ENCODE peak calls at places on chromosome 3, in five cellular contexts. S, U, Q, P and O are unnamed samples.

GRCh38 chr3:63819151-63819398 is at the start of gene C3orf49:
- DNase-seq in S (no peak), U (no peak), P (no peak), Q (no peak), O (no peak)

GRCh38 chr3:31450345-31450744 is 82.4 kb upstream of the STT3B start:
- DNase-seq in U (no peak), Q (no peak), P (no peak), S (no peak), O (no peak)

GRCh38 chr3:117885046-117885445 is 1149.6 kb downstream of the IGSF11 start:
- DNase-seq in P (no peak), U (no peak), Q (no peak), S (no peak), O (no peak)

GRCh38 chr3:88150771-88151170 is 1.0 kb downstream of the C3orf38 start:
- DNase-seq in P (no peak), S (no peak), Q (no peak), U (no peak), O (no peak)

GRCh38 chr3:43871627-43872245 is 181.0 kb downstream of the ABHD5 start:
- DNase-seq in Q (no peak), P (no peak), S (peak), U (no peak), O (no peak)

GRCh38 chr3:139473155-139473771 is 3.1 kb downstream of the RBP2 start:
- DNase-seq in P (no peak), U (no peak), Q (no peak), S (no peak), O (no peak)

GRCh38 chr3:16399473-16399872 is 114.0 kb downstream of the RFTN1 start:
- DNase-seq in Q (peak), P (no peak), U (no peak), S (no peak), O (peak)

GRCh38 chr3:125129512-125129962 is 73.7 kb upstream of the HEG1 start:
- DNase-seq in Q (peak), U (peak), P (no peak), S (no peak), O (no peak)

GRCh38 chr3:33063651-33064051 is 33.3 kb downstream of the GLB1 start:
- DNase-seq in Q (no peak), U (no peak), S (no peak), P (no peak), O (no peak)

GRCh38 chr3:58575986-58576652 is 1.1 kb downstream of the FAM107A start:
- DNase-seq in Q (no peak), U (no peak), P (no peak), S (no peak), O (no peak)

GRCh38 chr3:66481071-66482001 is 19.5 kb downstream of the LRIG1 start:
- DNase-seq in P (no peak), U (peak), Q (no peak), S (no peak), O (no peak)

GRCh38 chr3:146598486-146598885 is 6.7 kb downstream of the PLSCR5 start:
- DNase-seq in P (no peak), S (no peak), U (no peak), Q (no peak), O (no peak)

GRCh38 chr3:113279686-113280085 is 68.3 kb downstream of the BOC start:
- DNase-seq in U (no peak), P (no peak), S (no peak), Q (no peak), O (no peak)

GRCh38 chr3:168885028-168885427 is 778.5 kb downstream of the MECOM start:
- DNase-seq in U (no peak), Q (no peak), P (no peak), S (no peak), O (no peak)

GRCh38 chr3:120095226-120096165 is 1.2 kb upstream of the GSK3B start:
- DNase-seq in U (peak), Q (peak), S (peak), P (peak), O (peak)

GRCh38 chr3:131004603-131005002 is 22.0 kb downstream of the ASTE1 start:
- DNase-seq in P (no peak), S (no peak), U (no peak), Q (no peak), O (no peak)

GRCh38 chr3:149235599-149236424 is 14.2 kb upstream of the CP start:
- DNase-seq in U (no peak), P (no peak), Q (no peak), S (no peak), O (no peak)

GRCh38 chr3:111730143-111730542 is 128.9 kb upstream of the PHLDB2 start:
- DNase-seq in U (no peak), P (no peak), Q (no peak), S (no peak), O (no peak)

GRCh38 chr3:187841552-187841951 is 96.3 kb upstream of the BCL6 start:
- DNase-seq in P (no peak), S (no peak), Q (no peak), U (no peak), O (no peak)

GRCh38 chr3:145243875-145244274 is 917.1 kb downstream of the PLOD2 start:
- DNase-seq in P (no peak), Q (no peak), S (no peak), U (no peak), O (no peak)

GRCh38 chr3:64133272-64133671 is 92.0 kb downstream of the PRICKLE2 start:
- DNase-seq in U (no peak), P (no peak), S (no peak), Q (no peak), O (no peak)

GRCh38 chr3:115512565-115513410 is 110.5 kb upstream of the GAP43 start:
- DNase-seq in P (peak), S (no peak), U (no peak), Q (no peak), O (peak)

GRCh38 chr3:126053513-126053912 is 30.4 kb downstream of the SLC41A3 start:
- DNase-seq in U (no peak), S (peak), Q (no peak), P (no peak), O (no peak)

GRCh38 chr3:10392906-10393461 is 72.1 kb upstream of the SEC13 start:
- DNase-seq in Q (no peak), U (no peak), S (no peak), P (no peak), O (no peak)

GRCh38 chr3:10198761-10199688 is 34.3 kb downstream of the IRAK2 start:
- DNase-seq in Q (no peak), P (no peak), U (peak), S (no peak), O (no peak)

GRCh38 chr3:107661447-107662108 is 138.8 kb downstream of the BBX start:
- DNase-seq in P (no peak), Q (no peak), S (no peak), U (no peak), O (no peak)

GRCh38 chr3:124812291-124813265 is 74.6 kb downstream of the ITGB5 start:
- DNase-seq in U (peak), P (no peak), S (peak), Q (peak), O (peak)

GRCh38 chr3:48414376-48415250 is 15.3 kb downstream of the PLXNB1 start:
- DNase-seq in S (no peak), Q (peak), U (no peak), P (no peak), O (peak)

GRCh38 chr3:57087361-57088092 is 27.1 kb downstream of the SPATA12 start:
- DNase-seq in U (no peak), Q (no peak), S (no peak), P (no peak), O (no peak)

GRCh38 chr3:133662256-133662773 is 574 bp upstream of the TOPBP1 start:
- DNase-seq in U (peak), Q (no peak), S (no peak), P (peak), O (no peak)

GRCh38 chr3:135166266-135166825 is 371.3 kb downstream of the EPHB1 start:
- DNase-seq in S (no peak), P (no peak), Q (no peak), U (no peak), O (no peak)

GRCh38 chr3:72727207-72727606 is 121.0 kb downstream of the SHQ1 start:
- DNase-seq in Q (no peak), S (no peak), P (peak), U (no peak), O (no peak)

GRCh38 chr3:186287723-186288122 is 74.3 kb downstream of the DGKG start:
- DNase-seq in P (no peak), U (no peak), Q (no peak), S (no peak), O (no peak)

GRCh38 chr3:165854696-165855095 is 17.5 kb upstream of the BCHE start:
- DNase-seq in S (no peak), Q (no peak), U (no peak), P (no peak), O (no peak)

DNA sequence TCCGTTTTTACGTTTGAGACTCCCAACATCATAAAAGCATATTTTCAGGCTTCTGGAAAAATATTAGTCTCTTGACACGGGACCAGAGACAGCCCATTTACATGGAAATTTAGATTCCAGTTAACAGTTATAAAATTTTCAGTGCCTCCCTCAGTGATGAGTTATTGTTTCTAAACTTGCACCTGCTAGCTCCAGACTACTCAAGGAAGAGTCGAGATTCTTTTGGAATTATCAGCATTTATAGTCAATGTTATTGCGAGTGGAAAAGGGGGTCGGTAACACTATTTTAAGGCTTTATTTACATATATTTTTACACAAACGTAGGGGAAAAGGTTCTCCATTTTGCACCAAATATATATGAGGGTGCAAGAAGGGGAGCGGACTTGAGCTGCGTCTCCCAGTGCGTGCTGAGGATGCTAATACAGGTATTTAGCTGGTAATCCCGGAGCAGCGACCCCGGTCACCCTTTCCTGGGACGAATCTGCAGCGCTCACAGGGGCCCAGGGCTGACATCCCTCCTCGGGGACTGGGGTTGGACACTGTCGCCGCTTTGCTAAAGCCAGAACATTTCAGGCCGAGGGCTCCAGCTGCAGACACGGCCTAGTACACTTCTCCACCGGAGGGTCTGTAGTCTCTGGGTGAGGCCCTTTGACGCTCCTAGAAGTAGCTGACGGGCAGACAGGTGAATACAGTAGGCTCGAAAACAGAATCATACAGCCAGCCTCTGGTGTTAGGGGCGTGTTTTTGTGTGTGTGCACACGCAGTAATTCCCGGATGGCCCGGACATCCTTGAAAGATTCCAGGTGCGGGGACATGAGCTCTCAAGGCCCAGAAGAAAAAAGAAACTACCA is 729 bp upstream of the ZBTB11 start:
- DNase-seq in S (no peak), P (peak), Q (no peak), U (no peak), O (no peak)
- TF ChIP-seq CTCF in S (no peak), P (no peak), Q (no peak), U (no peak), O (peak)

GRCh38 chr3:157353657-157354056 is 83.0 kb upstream of the PTX3 start:
- DNase-seq in Q (no peak), U (no peak), P (no peak), S (no peak), O (no peak)

GRCh38 chr3:157354254-157354653 is 82.4 kb upstream of the PTX3 start:
- DNase-seq in P (no peak), Q (no peak), S (no peak), U (no peak), O (no peak)

GRCh38 chr3:157356541-157356940 is 80.1 kb upstream of the PTX3 start:
- DNase-seq in P (no peak), S (no peak), Q (no peak), U (no peak), O (no peak)

GRCh38 chr3:157355276-157355675 is 81.4 kb upstream of the PTX3 start:
- DNase-seq in U (no peak), S (no peak), Q (no peak), P (no peak), O (no peak)

GRCh38 chr3:157354722-157355121 is 81.9 kb upstream of the PTX3 start:
- DNase-seq in Q (no peak), S (no peak), U (peak), P (peak), O (no peak)
- TF ChIP-seq CTCF in Q (no peak), S (no peak), U (no peak), P (peak), O (peak)

GRCh38 chr3:46093327-46093932 is 66.1 kb upstream of the XCR1 start:
- DNase-seq in Q (no peak), S (no peak), U (no peak), P (no peak), O (no peak)
- TF ChIP-seq CTCF in Q (no peak), S (no peak), U (no peak), P (no peak), O (no peak)

DNA sequence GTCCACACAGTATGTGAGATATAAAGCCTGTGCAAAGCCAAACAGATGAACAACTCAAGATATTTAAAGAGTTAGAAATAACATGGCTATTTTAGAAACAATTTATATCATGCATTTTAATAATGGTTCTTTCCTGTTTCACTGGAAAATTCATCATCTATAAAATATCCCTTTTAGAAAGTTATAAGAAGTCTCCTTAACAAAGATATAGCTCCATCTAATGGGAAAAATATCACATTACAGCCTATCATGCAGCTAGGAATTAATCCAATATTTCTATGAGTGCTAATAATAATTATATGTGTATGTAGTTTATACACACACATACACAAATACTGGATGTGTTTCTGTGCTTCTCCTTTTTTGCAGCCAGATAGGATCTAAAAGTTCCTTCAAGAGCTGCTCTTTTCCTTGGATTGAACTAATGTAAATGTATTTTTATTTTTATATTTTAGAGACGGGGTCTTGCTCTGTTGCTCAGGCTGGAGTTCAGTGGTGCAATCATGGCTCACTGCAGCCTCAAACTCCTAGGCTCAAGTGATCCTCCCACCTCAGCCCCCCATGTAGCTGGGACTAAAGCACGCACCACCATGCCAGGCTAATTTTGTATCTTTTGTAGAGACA is 21.6 kb downstream of the RPL22L1 start:
- DNase-seq in P (no peak), Q (no peak), U (no peak), S (no peak), O (no peak)
- TF ChIP-seq CTCF in P (peak), Q (peak), U (peak), S (no peak), O (no peak)

DNA sequence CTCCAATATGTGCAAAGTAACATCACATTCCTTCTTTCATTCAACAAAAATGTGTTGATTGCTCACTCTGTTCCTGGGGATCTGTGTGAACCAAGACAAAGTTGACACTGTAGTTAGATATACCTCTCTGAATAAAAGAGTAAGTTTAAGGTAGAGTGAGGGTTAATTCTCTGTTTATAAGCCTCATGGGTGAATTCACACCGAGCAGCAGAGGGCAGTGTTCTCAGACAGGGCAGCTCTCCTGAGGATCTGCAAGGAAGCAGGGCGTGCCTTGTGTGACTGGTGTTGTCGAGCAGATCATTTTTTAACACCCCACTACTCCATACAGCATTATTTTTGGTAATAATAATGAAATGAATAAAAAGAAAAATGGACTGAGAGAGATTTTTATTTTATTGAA is 34.4 kb downstream of the PAQR9 start:
- DNase-seq in U (peak), S (no peak), Q (peak), P (peak), O (peak)
- TF ChIP-seq CTCF in U (peak), S (peak), Q (peak), P (peak), O (no peak)

GRCh38 chr3:50258979-50259378 is 10.0 kb upstream of the SEMA3B start:
- DNase-seq in U (no peak), S (no peak), P (no peak), Q (no peak), O (no peak)
- TF ChIP-seq CTCF in U (no peak), S (no peak), P (peak), Q (no peak), O (no peak)

GRCh38 chr3:25849101-25849500 is 59.2 kb downstream of the OXSM start:
- DNase-seq in U (no peak), S (no peak), Q (no peak), P (no peak), O (no peak)

GRCh38 chr3:25840099-25840498 is 50.2 kb downstream of the OXSM start:
- DNase-seq in S (no peak), Q (no peak), U (no peak), P (no peak), O (no peak)

GRCh38 chr3:25846282-25846681 is 56.4 kb downstream of the OXSM start:
- DNase-seq in U (no peak), Q (no peak), P (no peak), S (no peak), O (no peak)

DNA sequence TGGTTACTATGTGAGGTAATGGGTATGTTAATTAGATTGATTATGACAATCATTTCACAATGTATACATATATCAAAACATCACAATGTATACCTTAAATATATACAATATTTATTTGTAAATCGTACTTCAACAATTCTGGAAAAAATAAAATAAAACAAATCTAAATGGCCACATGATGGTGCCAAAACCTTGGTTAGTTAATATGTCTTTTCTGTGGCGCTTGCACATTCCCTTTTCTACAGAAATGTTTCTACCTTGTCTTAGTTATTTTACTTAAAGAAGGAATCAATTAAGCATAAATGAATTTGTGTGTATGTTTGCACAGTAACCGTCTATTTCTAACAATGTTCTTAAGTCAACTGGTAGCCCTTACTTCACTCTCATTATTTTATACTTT is 53.4 kb downstream of the OXSM start:
- DNase-seq in U (no peak), P (no peak), S (no peak), Q (no peak), O (no peak)
- TF ChIP-seq CTCF in U (no peak), P (no peak), S (no peak), Q (peak), O (no peak)

GRCh38 chr3:152834354-152835310 is at the start of gene P2RY1:
- DNase-seq in Q (peak), P (peak), S (peak), U (peak), O (peak)
- TF ChIP-seq CTCF in Q (peak), P (no peak), S (no peak), U (peak), O (no peak)

GRCh38 chr3:128567705-128568356 is 74.8 kb upstream of the GATA2 start:
- DNase-seq in P (no peak), S (no peak), U (no peak), Q (no peak), O (no peak)
- TF ChIP-seq CTCF in P (peak), S (no peak), U (no peak), Q (no peak), O (no peak)

DNA sequence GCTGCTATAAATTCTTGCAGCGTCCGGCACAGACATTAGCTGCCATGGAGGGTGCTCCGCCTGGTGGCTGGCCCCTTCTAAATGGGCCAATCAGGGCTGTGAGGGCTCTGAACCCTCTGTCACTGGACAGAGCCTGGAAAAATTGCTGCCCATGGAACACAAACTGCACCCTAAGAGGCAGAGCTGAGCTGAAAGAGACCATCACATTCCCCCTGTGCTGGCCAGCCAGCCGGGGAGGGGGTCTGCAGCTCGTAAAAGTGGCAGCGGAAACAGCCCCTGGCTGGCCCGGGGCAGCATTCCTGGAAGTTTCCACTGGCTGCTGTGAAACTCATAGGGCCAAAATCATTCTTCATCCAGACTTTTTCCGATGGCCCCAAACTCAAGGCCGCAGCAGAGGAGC is 21.0 kb upstream of the DUSP7 start:
- DNase-seq in Q (no peak), U (no peak), S (no peak), P (no peak), O (no peak)
- TF ChIP-seq CTCF in Q (no peak), U (no peak), S (no peak), P (no peak), O (no peak)